ENCODE peak calls at places on chromosomes 12 and 14, in five cellular contexts. W, M, V, T and U are unnamed samples.

GRCh38 chr14:74400328-74400727 is 25.7 kb downstream of the SYNDIG1L start:
- DNase-seq in W (no peak), M (peak), T (peak), V (peak), U (no peak)

GRCh38 chr12:51520576-51521325 is 70.3 kb upstream of the SCN8A start:
- DNase-seq in M (no peak), W (no peak), V (peak), T (peak), U (no peak)

GRCh38 chr14:20177433-20177974 is 13.2 kb upstream of the OR11G2 start:
- DNase-seq in T (no peak), M (no peak), W (no peak), V (no peak), U (no peak)

GRCh38 chr12:120532701-120533238 is 1.4 kb upstream of the RNF10 start:
- DNase-seq in T (no peak), M (no peak), V (no peak), W (no peak), U (no peak)

GRCh38 chr12:54282949-54283593 is 2.5 kb downstream of the HNRNPA1 start:
- DNase-seq in W (no peak), V (no peak), T (no peak), M (no peak), U (no peak)

GRCh38 chr12:79991586-79991985 is 56.7 kb upstream of the PPP1R12A start:
- DNase-seq in W (no peak), V (no peak), M (no peak), T (no peak), U (no peak)

GRCh38 chr12:112303004-112303403 is 79.2 kb downstream of the HECTD4 start:
- DNase-seq in V (no peak), W (no peak), M (no peak), T (no peak), U (no peak)

GRCh38 chr12:117227000-117227653 is 36.9 kb upstream of the FBXO21 start:
- DNase-seq in V (peak), W (no peak), T (no peak), M (no peak), U (no peak)

GRCh38 chr12:38653650-38654049 is 251.7 kb downstream of the CPNE8 start:
- DNase-seq in M (no peak), V (no peak), T (no peak), W (no peak), U (no peak)

GRCh38 chr14:23068792-23069412 is 11.6 kb upstream of the CDH24 start:
- DNase-seq in V (peak), W (no peak), M (peak), T (peak), U (peak)

GRCh38 chr12:95674631-95675030 is 115.9 kb downstream of the NTN4 start:
- DNase-seq in M (peak), V (no peak), T (no peak), W (peak), U (peak)

GRCh38 chr12:105462841-105463240 is 132.3 kb downstream of the C12orf75 start:
- DNase-seq in V (no peak), W (no peak), T (no peak), M (no peak), U (no peak)

GRCh38 chr12:40831916-40832315 is 139.7 kb downstream of the CNTN1 start:
- DNase-seq in W (no peak), M (no peak), V (no peak), T (no peak), U (no peak)

GRCh38 chr12:29769162-29769820 is 14.5 kb downstream of the TMTC1 start:
- DNase-seq in W (no peak), V (no peak), T (no peak), M (no peak), U (no peak)

GRCh38 chr14:59919582-59920377 is at the start of gene LRRC9:
- DNase-seq in V (peak), T (peak), M (peak), W (no peak), U (no peak)

GRCh38 chr12:101747695-101748094 is 8.4 kb upstream of the SYCP3 start:
- DNase-seq in T (no peak), W (no peak), M (no peak), V (no peak), U (no peak)

GRCh38 chr14:90700928-90701776 is 115.1 kb downstream of the TTC7B start:
- DNase-seq in W (no peak), T (no peak), M (no peak), V (no peak), U (no peak)

GRCh38 chr14:101020971-101021370 is 117.4 kb upstream of the RTL1 start:
- DNase-seq in T (no peak), V (no peak), W (no peak), M (no peak), U (no peak)

GRCh38 chr12:57764662-57765002 is 2.2 kb downstream of the CYP27B1 start:
- DNase-seq in T (no peak), W (peak), M (no peak), V (no peak), U (no peak)

GRCh38 chr14:63483315-63483714 is 59.9 kb downstream of the PPP2R5E start:
- DNase-seq in W (no peak), V (no peak), M (no peak), T (no peak), U (no peak)

GRCh38 chr12:19095869-19096480 is 33.6 kb upstream of the PLEKHA5 start:
- DNase-seq in W (no peak), T (no peak), V (no peak), M (no peak), U (no peak)

GRCh38 chr14:101072945-101073597 is 169.5 kb upstream of the RTL1 start:
- DNase-seq in V (peak), M (peak), W (peak), T (peak), U (no peak)

GRCh38 chr14:91303091-91303923 is 58.8 kb upstream of the GPR68 start:
- DNase-seq in V (peak), T (peak), W (no peak), M (peak), U (no peak)

GRCh38 chr14:33127531-33127930 is 188.9 kb downstream of the NPAS3 start:
- DNase-seq in M (no peak), W (no peak), V (no peak), T (no peak), U (no peak)

GRCh38 chr12:88627501-88627900 is 47.2 kb upstream of the KITLG start:
- DNase-seq in V (no peak), T (no peak), W (no peak), M (no peak), U (no peak)